ENCODE peak calls at places on chromosomes 13 and 19, in six cellular contexts. E is transverse colon, P is esophagus squamous epithelium, Y is breast epithelium, R is NB4, C is stomach. J is an unnamed sample.
A peak's percentile ranks its signal among the peaks of the same experiment; 100 is the strongest.

GRCh38 chr19:15788594-15789270 is 1.3 kb downstream of the OR10H5 start:
- DNase-seq in E (peak; percentile 56), P (no peak), Y (no peak), R (no peak), C (no peak), J (no peak)

GRCh38 chr13:35470671-35471465 is 5.6 kb downstream of the MAB21L1 start:
- DNase-seq in E (peak; percentile 9), P (no peak), Y (no peak), R (no peak), C (no peak), J (peak; percentile 6)

GRCh38 chr19:58154679-58155648 is 4.4 kb upstream of the ZNF329 start:
- DNase-seq in E (peak; percentile 97), P (peak; percentile 61), Y (peak; percentile 98), R (peak; percentile 90), C (peak; percentile 98), J (peak; percentile 91)

GRCh38 chr13:52061587-52061986 is 37.1 kb downstream of the UTP14C start:
- DNase-seq in E (no peak), P (no peak), Y (no peak), R (no peak), C (no peak), J (no peak)

GRCh38 chr19:49362926-49363264 is 679 bp upstream of the TEAD2 start:
- DNase-seq in E (peak; percentile 47), P (no peak), Y (no peak), R (no peak), C (peak; percentile 30), J (no peak)

GRCh38 chr13:63107163-63107935 is 1691.7 kb upstream of the PCDH20 start:
- DNase-seq in E (no peak), P (no peak), Y (no peak), R (no peak), C (no peak), J (no peak)

GRCh38 chr13:64819081-64819480 is 2411.1 kb downstream of the PCDH9 start:
- DNase-seq in E (no peak), P (no peak), Y (no peak), R (no peak), C (no peak), J (no peak)

GRCh38 chr13:37365496-37365895 is 233.1 kb downstream of the POSTN start:
- DNase-seq in E (no peak), P (no peak), Y (no peak), R (no peak), C (no peak), J (no peak)

GRCh38 chr19:28404462-28404861 is 808.5 kb downstream of the UQCRFS1 start:
- DNase-seq in E (no peak), P (no peak), Y (no peak), R (no peak), C (no peak), J (no peak)

GRCh38 chr19:30252214-30252613 is 120.0 kb upstream of the ZNF536 start:
- DNase-seq in E (no peak), P (no peak), Y (no peak), R (no peak), C (no peak), J (no peak)

GRCh38 chr19:50695251-50696064 is 24.1 kb downstream of the SHANK1 start:
- DNase-seq in E (no peak), P (no peak), Y (no peak), R (peak; percentile 43), C (no peak), J (peak; percentile 29)

GRCh38 chr13:51769455-51770127 is 34.4 kb downstream of the DHRS12 start:
- DNase-seq in E (no peak), P (no peak), Y (no peak), R (no peak), C (peak; percentile 69), J (no peak)

GRCh38 chr19:48424694-48425219 is 21.0 kb upstream of the GRWD1 start:
- DNase-seq in E (no peak), P (no peak), Y (no peak), R (peak; percentile 91), C (no peak), J (no peak)

GRCh38 chr13:81872581-81872980 is 1531.7 kb upstream of the SPRY2 start:
- DNase-seq in E (no peak), P (no peak), Y (no peak), R (peak; percentile 52), C (no peak), J (no peak)

GRCh38 chr19:46951236-46951986 is 68.2 kb upstream of the NPAS1 start:
- DNase-seq in E (peak; percentile 88), P (no peak), Y (no peak), R (no peak), C (no peak), J (no peak)

GRCh38 chr19:19033176-19033425 is 216 bp downstream of the SUGP2 start:
- DNase-seq in E (no peak), P (no peak), Y (no peak), R (no peak), C (peak; percentile 27), J (no peak)

GRCh38 chr13:100131863-100132574 is 43.1 kb downstream of the PCCA start:
- DNase-seq in E (no peak), P (no peak), Y (no peak), R (peak; percentile 90), C (no peak), J (no peak)

GRCh38 chr13:76852991-76853390 is 33.2 kb downstream of the KCTD12 start:
- DNase-seq in E (no peak), P (no peak), Y (no peak), R (no peak), C (no peak), J (no peak)

GRCh38 chr13:91609353-91609752 is 210.9 kb downstream of the GPC5 start:
- DNase-seq in E (no peak), P (no peak), Y (no peak), R (no peak), C (no peak), J (no peak)

GRCh38 chr19:57512845-57513244 is 13.1 kb downstream of the ZNF773 start:
- DNase-seq in E (no peak), P (no peak), Y (no peak), R (peak; percentile 12), C (no peak), J (peak; percentile 60)

GRCh38 chr13:72463561-72463960 is 263.9 kb downstream of the MZT1 start:
- DNase-seq in E (peak; percentile 10), P (no peak), Y (no peak), R (no peak), C (no peak), J (no peak)

GRCh38 chr19:16031872-16032200 is 44.5 kb upstream of the TPM4 start:
- DNase-seq in E (no peak), P (no peak), Y (no peak), R (no peak), C (no peak), J (no peak)

GRCh38 chr13:76533251-76533650 is 353.0 kb downstream of the KCTD12 start:
- DNase-seq in E (no peak), P (no peak), Y (no peak), R (no peak), C (no peak), J (no peak)

GRCh38 chr19:27673986-27674385 is 1539.0 kb downstream of the UQCRFS1 start:
- DNase-seq in E (no peak), P (no peak), Y (no peak), R (no peak), C (no peak), J (no peak)

GRCh38 chr13:112775791-112776279 is 86.0 kb downstream of the ATP11A start:
- DNase-seq in E (no peak), P (no peak), Y (no peak), R (no peak), C (no peak), J (no peak)

GRCh38 chr19:52689804-52690394 is 44.9 kb downstream of the ZNF611 start:
- DNase-seq in E (peak; percentile 30), P (no peak), Y (peak; percentile 60), R (peak; percentile 45), C (peak; percentile 28), J (peak; percentile 62)

DNA sequence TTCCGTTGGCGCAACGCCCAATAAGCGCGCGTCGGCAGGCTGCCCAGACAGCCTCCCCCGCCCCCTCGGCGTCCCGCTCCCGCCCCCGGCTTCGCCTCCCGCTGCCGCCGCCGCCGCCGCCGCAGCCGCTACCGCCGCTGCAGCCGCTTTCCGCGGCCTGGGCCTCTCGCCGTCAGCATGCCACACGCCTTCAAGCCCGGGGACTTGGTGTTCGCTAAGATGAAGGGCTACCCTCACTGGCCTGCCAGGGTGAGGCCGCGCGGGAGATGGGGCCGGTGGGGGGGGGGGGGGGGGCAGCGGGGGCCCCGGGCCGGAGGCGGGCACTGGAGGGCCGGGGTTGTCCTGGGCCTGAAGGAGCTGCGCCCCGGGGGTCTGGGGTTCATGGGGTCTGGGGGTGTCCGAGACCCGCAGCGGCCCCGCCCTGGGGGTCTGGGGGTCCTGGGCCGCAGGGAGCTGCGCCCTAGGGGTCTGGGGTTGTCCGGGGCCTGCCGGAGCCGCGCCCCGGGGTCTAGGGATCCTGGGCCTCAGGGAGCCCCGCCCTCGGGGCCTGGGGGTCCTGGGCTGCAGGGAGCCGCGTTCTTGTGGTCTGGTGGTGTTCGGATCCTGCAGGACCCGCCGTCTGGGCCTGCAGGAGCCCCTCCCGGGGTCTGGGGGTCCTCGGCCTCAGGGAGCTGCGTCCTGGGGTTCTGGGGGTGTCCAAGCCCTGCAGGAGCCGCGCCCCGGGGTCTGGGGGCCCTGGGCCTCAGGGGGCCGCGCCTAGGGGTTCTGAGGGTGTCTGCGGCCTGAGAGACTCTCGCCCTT is at the start of gene HDGFL2:
- DNase-seq in E (no peak), P (no peak), Y (no peak), R (no peak), C (no peak), J (no peak)
- TF ChIP-seq POLR2A in E (no peak), P (no peak), Y (no peak), R (no peak), C (no peak), J (no peak)

GRCh38 chr19:40508739-40509260 is 42.0 kb downstream of the SPTBN4 start:
- DNase-seq in E (no peak), P (no peak), Y (no peak), R (no peak), C (no peak), J (peak; percentile 19)
- TF ChIP-seq POLR2A in E (no peak), P (no peak), Y (no peak), R (no peak), C (no peak), J (no peak)

GRCh38 chr19:40513741-40514315 is 47.0 kb downstream of the SPTBN4 start:
- DNase-seq in E (no peak), P (no peak), Y (no peak), R (no peak), C (no peak), J (no peak)
- TF ChIP-seq POLR2A in E (no peak), P (no peak), Y (no peak), R (no peak), C (no peak), J (no peak)

DNA sequence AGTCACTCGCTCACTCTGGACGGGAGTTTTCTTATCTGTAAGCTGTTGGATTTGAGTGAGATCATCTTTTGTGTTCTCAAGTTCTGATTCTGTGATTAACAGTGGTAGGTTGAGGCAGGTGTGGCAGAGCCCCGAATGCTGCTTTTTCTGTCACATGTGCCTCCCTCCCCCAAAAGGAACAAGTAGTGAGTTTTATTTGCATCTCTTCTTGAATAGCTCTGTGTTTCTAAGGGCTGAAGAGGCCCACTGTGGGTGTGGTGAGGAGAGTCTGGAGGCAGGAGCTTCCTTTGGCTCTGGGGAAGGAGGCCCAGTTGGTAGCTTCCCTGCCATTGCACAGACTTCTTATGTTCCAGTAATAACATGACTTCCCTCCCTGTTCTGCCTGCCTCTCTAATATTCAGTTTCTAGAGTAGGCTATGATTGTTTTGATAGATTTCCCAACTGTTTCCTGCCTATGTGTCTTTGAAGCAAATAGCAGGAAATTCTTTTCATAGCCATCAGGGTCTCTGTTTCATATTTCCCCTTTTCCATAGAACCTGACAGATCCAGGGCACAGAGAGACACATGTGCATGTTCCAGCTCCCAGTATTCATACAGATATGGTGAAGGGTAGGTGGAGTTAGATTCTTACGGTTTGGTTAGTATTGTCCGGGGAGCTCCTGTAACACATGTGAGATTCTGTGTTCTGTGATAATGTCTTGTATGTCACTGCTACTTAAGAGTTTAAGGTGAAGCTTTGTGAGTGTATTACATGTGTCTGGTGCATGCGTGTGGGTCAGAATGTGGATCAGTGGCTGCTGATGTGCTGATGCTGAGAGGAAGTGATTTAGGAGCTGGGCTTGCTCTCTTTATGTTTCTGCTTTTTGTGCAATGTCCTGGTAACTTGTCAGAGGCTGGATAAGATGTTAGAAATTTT is 24.0 kb upstream of the CXCL17 start:
- DNase-seq in E (no peak), P (no peak), Y (no peak), R (no peak), C (no peak), J (no peak)
- TF ChIP-seq POLR2A in E (no peak), P (no peak), Y (no peak), R (no peak), C (no peak), J (no peak)

J was measured in erythroblast.